ENCODE peak calls at places on chromosomes 3 and 15, in five cellular contexts. C is Panc1, O is astrocyte of the spinal cord, H is PC-3, Q is colonic mucosa. S is an unnamed sample.

GRCh38 chr3:32454731-32455608 is 47.7 kb downstream of the CMTM6 start:
- DNase-seq in H (no peak), O (no peak), C (no peak), Q (peak), S (no peak)

GRCh38 chr3:136624894-136625815 is 127.0 kb downstream of the STAG1 start:
- DNase-seq in C (no peak), O (no peak), H (peak), Q (peak), S (no peak)

GRCh38 chr15:68524753-68525584 is 53.8 kb upstream of the CORO2B start:
- DNase-seq in Q (no peak), O (peak), C (no peak), H (no peak), S (no peak)

GRCh38 chr3:70531838-70532489 is 219.5 kb upstream of the MDFIC2 start:
- DNase-seq in C (no peak), Q (no peak), O (no peak), H (no peak), S (no peak)

GRCh38 chr3:177827517-177828249 is 630.4 kb upstream of the TBL1XR1 start:
- DNase-seq in Q (no peak), O (peak), C (no peak), H (peak), S (no peak)

GRCh38 chr3:152302521-152303021 is 33.8 kb downstream of the MBNL1 start:
- DNase-seq in C (no peak), O (peak), Q (no peak), H (peak), S (no peak)

GRCh38 chr15:64987136-64987535 is 2.6 kb downstream of the SPG21 start:
- DNase-seq in C (no peak), H (no peak), Q (no peak), O (no peak), S (no peak)

GRCh38 chr15:61390138-61390537 is 161.0 kb upstream of the RORA start:
- DNase-seq in H (no peak), C (no peak), Q (no peak), O (no peak), S (no peak)

GRCh38 chr3:51408813-51409212 is 17.7 kb downstream of the RBM15B start:
- DNase-seq in C (no peak), Q (no peak), H (no peak), O (no peak), S (no peak)

GRCh38 chr3:48256557-48256956 is 15.7 kb downstream of the ZNF589 start:
- DNase-seq in C (no peak), O (no peak), Q (no peak), H (no peak), S (no peak)

GRCh38 chr15:75830910-75831805 is 12.1 kb upstream of the UBE2Q2 start:
- DNase-seq in Q (no peak), C (no peak), H (no peak), O (no peak), S (no peak)

GRCh38 chr3:113631143-113631542 is 65.3 kb downstream of the USF3 start:
- DNase-seq in O (no peak), C (no peak), H (no peak), Q (no peak), S (no peak)

GRCh38 chr3:170180107-170180951 is 1.2 kb downstream of the PHC3 start:
- DNase-seq in H (peak), C (no peak), Q (peak), O (peak), S (no peak)

GRCh38 chr15:61008915-61009314 is 220.2 kb downstream of the RORA start:
- DNase-seq in C (no peak), O (no peak), Q (no peak), H (no peak), S (no peak)

GRCh38 chr3:45124379-45124778 is 21.8 kb downstream of the CDCP1 start:
- DNase-seq in Q (no peak), O (peak), H (peak), C (peak), S (no peak)

GRCh38 chr3:178419078-178419477 is 117.2 kb upstream of the KCNMB2 start:
- DNase-seq in Q (no peak), O (peak), H (peak), C (no peak), S (no peak)

GRCh38 chr15:83659011-83659811 is 5.3 kb downstream of the ADAMTSL3 start:
- DNase-seq in H (no peak), Q (no peak), C (no peak), O (no peak), S (no peak)

GRCh38 chr15:99566157-99566900 is 545 bp downstream of the MEF2A start:
- DNase-seq in H (peak), O (peak), Q (peak), C (no peak), S (peak)

GRCh38 chr3:112372396-112372795 is 39.4 kb downstream of the CD200 start:
- DNase-seq in C (no peak), O (no peak), H (no peak), Q (no peak), S (no peak)

GRCh38 chr3:183845608-183846288 is 20.4 kb upstream of the MAP6D1 start:
- DNase-seq in Q (no peak), H (peak), C (no peak), O (no peak), S (no peak)

GRCh38 chr3:125048282-125048681 is 7.5 kb downstream of the HEG1 start:
- DNase-seq in H (no peak), O (no peak), C (no peak), Q (no peak), S (no peak)

GRCh38 chr3:125240496-125240895 is 27.9 kb upstream of the SLC12A8 start:
- DNase-seq in O (no peak), C (no peak), Q (no peak), H (no peak), S (no peak)

GRCh38 chr15:51731549-51732267 is 5.7 kb downstream of the LYSMD2 start:
- DNase-seq in O (peak), Q (peak), C (no peak), H (no peak), S (no peak)

GRCh38 chr15:66294157-66294931 is 976 bp downstream of the DIS3L start:
- DNase-seq in Q (peak), C (peak), H (peak), O (peak), S (no peak)

GRCh38 chr15:75036269-75036668 is 12.9 kb downstream of the PPCDC start:
- DNase-seq in C (no peak), O (no peak), Q (peak), H (peak), S (no peak)

GRCh38 chr15:86044981-86045380 is 34.7 kb upstream of the AGBL1 start:
- DNase-seq in H (no peak), C (no peak), O (no peak), Q (no peak), S (no peak)

GRCh38 chr3:109731639-109732473 is 394.5 kb upstream of the DPPA4 start:
- DNase-seq in H (peak), O (peak), C (peak), Q (peak), S (peak)

GRCh38 chr3:134378384-134378783 is 4.1 kb upstream of the AMOTL2 start:
- DNase-seq in Q (peak), H (peak), O (no peak), C (no peak), S (no peak)
- TF ChIP-seq CTCF in Q (peak), H (peak), O (peak), C (peak), S (peak)

DNA sequence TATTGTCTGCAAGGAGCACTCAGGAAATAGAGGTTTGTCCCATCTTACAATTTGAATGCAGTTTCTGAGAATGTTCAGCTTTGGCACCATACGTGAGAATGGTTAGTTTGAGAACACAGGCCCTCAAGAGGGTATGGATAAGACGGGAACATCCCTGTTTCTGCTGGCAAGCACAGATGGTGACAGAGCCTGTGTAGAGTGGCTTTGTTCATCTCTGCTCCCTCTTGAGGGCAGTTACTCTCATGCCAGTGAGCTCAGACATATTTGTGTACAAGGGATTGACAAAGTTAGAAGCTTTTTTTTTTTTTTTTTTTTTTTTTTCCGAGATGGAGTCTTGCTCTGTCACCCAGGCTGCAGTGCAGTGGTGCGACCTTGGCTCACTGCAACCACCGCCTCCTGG is 71.5 kb upstream of the FILIP1L start:
- DNase-seq in Q (no peak), H (no peak), C (no peak), O (no peak), S (no peak)
- TF ChIP-seq CTCF in Q (no peak), H (no peak), C (no peak), O (no peak), S (no peak)

GRCh38 chr3:192918275-192918588 is 576 bp upstream of the MB21D2 start:
- DNase-seq in H (no peak), C (no peak), O (no peak), Q (no peak), S (no peak)
- TF ChIP-seq CTCF in H (no peak), C (peak), O (no peak), Q (no peak), S (no peak)

GRCh38 chr3:25448750-25449684 is 21.0 kb downstream of the RARB start:
- DNase-seq in H (no peak), O (peak), C (no peak), Q (peak), S (no peak)
- TF ChIP-seq CTCF in H (no peak), O (no peak), C (no peak), Q (no peak), S (no peak)